ENCODE peak calls at places on chromosomes 6 and 20, in five cellular contexts. One of them, this sample, is unnamed. For H3K9me3, the result is how much of the 10 kb centered on the place peaks cover.

GRCh38 chr6:106626485-106626884 is 2.8 kb downstream of the RTN4IP1 start:
- DNase-seq in body of pancreas: no peak
- DNase-seq in cardiac muscle cell: no peak
- DNase-seq in SJCRH30: no peak
- DNase-seq in esophagus squamous epithelium: no peak
- DNase-seq in this sample: no peak

GRCh38 chr20:62908971-62909791 is 17.1 kb downstream of the DIDO1 start:
- DNase-seq in body of pancreas: no peak
- DNase-seq in cardiac muscle cell: no peak
- DNase-seq in SJCRH30: peak
- DNase-seq in esophagus squamous epithelium: no peak
- DNase-seq in this sample: no peak

GRCh38 chr6:22828179-22829062 is 259.1 kb downstream of the HDGFL1 start:
- DNase-seq in body of pancreas: peak
- DNase-seq in cardiac muscle cell: peak
- DNase-seq in SJCRH30: peak
- DNase-seq in esophagus squamous epithelium: no peak
- DNase-seq in this sample: peak

GRCh38 chr6:129055796-129056195 is 172.9 kb downstream of the LAMA2 start:
- DNase-seq in body of pancreas: no peak
- DNase-seq in cardiac muscle cell: peak
- DNase-seq in SJCRH30: no peak
- DNase-seq in esophagus squamous epithelium: no peak
- DNase-seq in this sample: no peak

GRCh38 chr6:158170656-158171081 is 2.5 kb downstream of the GTF2H5 start:
- DNase-seq in body of pancreas: no peak
- DNase-seq in cardiac muscle cell: peak
- DNase-seq in SJCRH30: peak
- DNase-seq in esophagus squamous epithelium: no peak
- DNase-seq in this sample: no peak

GRCh38 chr6:100806280-100806679 is 74.8 kb downstream of the ASCC3 start:
- DNase-seq in body of pancreas: no peak
- DNase-seq in cardiac muscle cell: peak
- DNase-seq in SJCRH30: no peak
- DNase-seq in esophagus squamous epithelium: no peak
- DNase-seq in this sample: no peak

GRCh38 chr6:47352966-47353365 is 43.3 kb upstream of the TNFRSF21 start:
- DNase-seq in body of pancreas: no peak
- DNase-seq in cardiac muscle cell: no peak
- DNase-seq in SJCRH30: no peak
- DNase-seq in esophagus squamous epithelium: no peak
- DNase-seq in this sample: no peak

GRCh38 chr6:134678436-134678889 is 271.4 kb downstream of the ALDH8A1 start:
- DNase-seq in body of pancreas: peak
- DNase-seq in cardiac muscle cell: peak
- DNase-seq in SJCRH30: peak
- DNase-seq in esophagus squamous epithelium: no peak
- DNase-seq in this sample: peak

GRCh38 chr6:110066091-110066490 is 88.0 kb downstream of the GPR6 start:
- DNase-seq in body of pancreas: no peak
- DNase-seq in cardiac muscle cell: no peak
- DNase-seq in SJCRH30: no peak
- DNase-seq in esophagus squamous epithelium: no peak
- DNase-seq in this sample: no peak

GRCh38 chr6:92110390-92110789 is 1309.0 kb downstream of the EPHA7 start:
- DNase-seq in body of pancreas: no peak
- DNase-seq in cardiac muscle cell: no peak
- DNase-seq in SJCRH30: no peak
- DNase-seq in esophagus squamous epithelium: no peak
- DNase-seq in this sample: no peak

GRCh38 chr20:7714549-7714948 is 225.7 kb downstream of the HAO1 start:
- DNase-seq in body of pancreas: no peak
- DNase-seq in cardiac muscle cell: no peak
- DNase-seq in SJCRH30: no peak
- DNase-seq in esophagus squamous epithelium: no peak
- DNase-seq in this sample: no peak

GRCh38 chr20:7710440-7710839 is 229.8 kb downstream of the HAO1 start:
- DNase-seq in body of pancreas: no peak
- DNase-seq in cardiac muscle cell: peak
- DNase-seq in SJCRH30: no peak
- DNase-seq in esophagus squamous epithelium: no peak
- DNase-seq in this sample: no peak

GRCh38 chr20:7712661-7713060 is 227.6 kb downstream of the HAO1 start:
- DNase-seq in body of pancreas: no peak
- DNase-seq in cardiac muscle cell: no peak
- DNase-seq in SJCRH30: no peak
- DNase-seq in esophagus squamous epithelium: no peak
- DNase-seq in this sample: no peak

GRCh38 chr20:7716286-7716972 is 223.8 kb downstream of the HAO1 start:
- DNase-seq in body of pancreas: no peak
- DNase-seq in cardiac muscle cell: peak
- DNase-seq in SJCRH30: no peak
- DNase-seq in esophagus squamous epithelium: no peak
- DNase-seq in this sample: no peak
- H3K9me3 ChIP-seq in body of pancreas: under half
- H3K9me3 ChIP-seq in cardiac muscle cell: under half
- H3K9me3 ChIP-seq in SJCRH30: under half
- H3K9me3 ChIP-seq in esophagus squamous epithelium: under half
- H3K9me3 ChIP-seq in this sample: under half

GRCh38 chr6:145816392-145816791 is 1.8 kb upstream of the FBXO30 start:
- DNase-seq in body of pancreas: no peak
- DNase-seq in cardiac muscle cell: no peak
- DNase-seq in SJCRH30: no peak
- DNase-seq in esophagus squamous epithelium: no peak
- DNase-seq in this sample: no peak
- H3K4me3 ChIP-seq in body of pancreas: no peak
- H3K4me3 ChIP-seq in cardiac muscle cell: no peak
- H3K4me3 ChIP-seq in SJCRH30: no peak
- H3K4me3 ChIP-seq in esophagus squamous epithelium: no peak
- H3K4me3 ChIP-seq in this sample: no peak

GRCh38 chr20:24718277-24718676 is 230.8 kb upstream of the CST7 start:
- DNase-seq in body of pancreas: no peak
- DNase-seq in cardiac muscle cell: no peak
- DNase-seq in SJCRH30: no peak
- DNase-seq in esophagus squamous epithelium: no peak
- DNase-seq in this sample: no peak
- H3K9me3 ChIP-seq in body of pancreas: under half
- H3K9me3 ChIP-seq in cardiac muscle cell: under half
- H3K9me3 ChIP-seq in SJCRH30: under half
- H3K9me3 ChIP-seq in esophagus squamous epithelium: under half
- H3K9me3 ChIP-seq in this sample: under half

GRCh38 chr6:26243742-26244141 is 121.3 kb upstream of the BTN3A2 start:
- DNase-seq in body of pancreas: no peak
- DNase-seq in cardiac muscle cell: no peak
- DNase-seq in SJCRH30: no peak
- DNase-seq in esophagus squamous epithelium: no peak
- DNase-seq in this sample: no peak
- H3K4me3 ChIP-seq in body of pancreas: no peak
- H3K4me3 ChIP-seq in cardiac muscle cell: no peak
- H3K4me3 ChIP-seq in SJCRH30: no peak
- H3K4me3 ChIP-seq in esophagus squamous epithelium: no peak
- H3K4me3 ChIP-seq in this sample: no peak

DNA sequence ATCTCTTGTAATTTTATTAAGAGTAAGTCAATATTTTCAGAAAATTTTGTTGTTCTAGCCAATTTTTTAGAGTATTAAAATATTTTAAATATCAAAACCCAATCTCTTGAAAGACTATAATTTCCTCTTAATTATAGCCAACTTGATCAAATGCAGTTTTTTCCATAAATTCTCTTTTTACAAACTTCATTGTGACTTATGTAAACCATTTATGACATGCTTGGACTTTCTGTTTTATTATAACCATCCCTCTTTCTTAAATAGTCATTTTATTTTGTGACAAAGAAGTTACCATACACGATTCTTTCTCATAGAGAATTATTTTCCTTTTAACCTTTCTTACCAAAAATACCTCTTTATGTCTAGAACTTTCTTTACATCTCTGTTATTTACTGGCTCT is 1075.5 kb downstream of the KHDRBS2 start:
- DNase-seq in body of pancreas: no peak
- DNase-seq in cardiac muscle cell: no peak
- DNase-seq in SJCRH30: no peak
- DNase-seq in esophagus squamous epithelium: no peak
- DNase-seq in this sample: no peak
- H3K9me3 ChIP-seq in body of pancreas: under half
- H3K9me3 ChIP-seq in cardiac muscle cell: under half
- H3K9me3 ChIP-seq in SJCRH30: under half
- H3K9me3 ChIP-seq in esophagus squamous epithelium: under half
- H3K9me3 ChIP-seq in this sample: under half

DNA sequence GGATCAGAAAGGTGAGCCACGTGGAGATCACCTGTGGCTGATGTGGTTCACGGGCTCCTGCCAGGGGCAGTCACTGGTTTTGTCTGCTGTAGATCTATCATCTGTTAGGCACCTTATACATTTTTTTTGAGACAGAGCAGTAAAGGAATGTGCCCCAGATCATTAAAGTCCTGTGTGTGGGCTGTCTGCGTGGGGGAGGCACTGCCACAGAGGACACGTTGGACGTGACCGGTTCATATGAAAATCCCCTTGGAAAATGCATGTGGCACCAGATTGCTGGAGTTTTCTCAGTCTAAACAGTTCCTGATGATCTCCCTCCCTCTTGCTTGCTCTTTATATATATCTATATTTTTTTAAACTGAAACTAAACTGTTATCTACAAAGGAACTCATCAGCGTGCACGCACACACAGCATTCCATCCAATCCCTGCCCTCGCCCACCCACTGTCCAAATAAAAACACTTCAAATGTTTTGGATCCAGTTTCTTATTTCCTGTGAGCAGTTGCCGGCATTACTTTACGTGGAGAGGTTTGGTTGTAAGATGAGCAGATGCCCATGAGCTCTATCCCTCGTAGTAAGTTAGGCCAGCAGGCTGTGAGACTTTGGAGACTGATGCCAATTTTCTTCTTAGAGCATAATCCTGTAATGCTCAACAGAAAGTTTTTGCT is 161.6 kb upstream of the EXOC2 start:
- DNase-seq in body of pancreas: no peak
- DNase-seq in cardiac muscle cell: peak
- DNase-seq in SJCRH30: peak
- DNase-seq in esophagus squamous epithelium: no peak
- DNase-seq in this sample: no peak
- H3K4me3 ChIP-seq in body of pancreas: no peak
- H3K4me3 ChIP-seq in cardiac muscle cell: no peak
- H3K4me3 ChIP-seq in SJCRH30: no peak
- H3K4me3 ChIP-seq in esophagus squamous epithelium: no peak
- H3K4me3 ChIP-seq in this sample: no peak

DNA sequence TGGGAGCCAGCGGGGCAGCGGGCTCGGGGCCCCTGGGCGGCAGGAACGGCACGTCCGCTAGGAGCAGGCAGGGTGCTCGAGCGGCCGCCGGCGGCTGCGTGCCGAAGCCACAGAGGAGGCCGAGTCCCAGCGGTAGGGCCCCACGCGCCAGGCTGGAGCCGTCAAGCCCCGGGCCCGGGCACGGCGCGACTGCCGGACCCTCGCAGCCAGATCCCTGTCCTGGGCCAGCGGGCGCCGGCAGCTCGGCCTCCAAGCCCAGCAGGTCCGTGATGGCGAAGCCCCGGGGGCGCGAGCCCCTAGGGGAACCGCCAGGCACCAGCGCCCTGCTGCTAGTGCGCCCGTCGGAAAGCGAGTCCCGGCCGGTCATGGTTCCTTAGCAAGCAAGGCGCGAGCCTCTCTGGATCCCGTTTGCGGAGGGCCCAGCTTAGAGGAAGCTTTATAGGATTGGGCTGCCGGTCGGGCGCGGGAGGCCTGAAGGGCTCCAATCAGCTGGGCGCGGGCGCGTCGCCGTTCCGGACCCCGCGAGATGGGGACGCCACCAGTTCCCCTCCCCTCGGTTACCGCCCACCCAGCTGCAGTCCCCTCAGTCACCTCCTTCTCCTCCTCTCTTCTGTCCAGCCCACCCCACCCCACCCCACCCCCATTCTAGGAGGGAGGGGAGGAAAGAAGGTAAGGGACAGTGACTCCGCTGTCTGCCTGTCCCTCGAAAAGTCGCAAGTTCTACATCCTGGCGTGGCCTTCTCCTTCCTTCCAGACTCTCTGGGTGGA is at the start of gene VSX1:
- DNase-seq in body of pancreas: no peak
- DNase-seq in cardiac muscle cell: no peak
- DNase-seq in SJCRH30: no peak
- DNase-seq in esophagus squamous epithelium: no peak
- DNase-seq in this sample: no peak
- H3K9me3 ChIP-seq in body of pancreas: under half
- H3K9me3 ChIP-seq in cardiac muscle cell: under half
- H3K9me3 ChIP-seq in SJCRH30: under half
- H3K9me3 ChIP-seq in esophagus squamous epithelium: under half
- H3K9me3 ChIP-seq in this sample: under half

DNA sequence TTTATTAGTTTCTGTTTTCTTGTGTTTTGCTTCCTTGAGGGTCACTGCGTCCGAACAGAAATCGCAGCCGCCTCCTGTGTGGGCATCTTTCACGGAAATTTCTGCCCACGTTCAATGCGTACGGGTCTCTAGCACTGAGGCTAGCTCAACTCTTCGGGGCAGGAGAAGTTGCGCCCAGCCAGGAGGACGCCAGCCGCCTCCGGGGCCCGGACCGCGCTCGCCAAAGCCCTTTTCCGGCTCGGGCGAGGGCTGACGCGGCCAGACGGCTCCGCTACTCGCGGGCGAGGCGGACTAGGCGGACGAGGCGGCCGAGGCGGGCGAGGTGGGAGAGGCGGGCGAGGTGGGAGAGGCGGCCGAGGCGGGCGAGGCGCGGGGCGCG is 845 bp downstream of the TFAP2B start:
- DNase-seq in body of pancreas: no peak
- DNase-seq in cardiac muscle cell: peak
- DNase-seq in SJCRH30: peak
- DNase-seq in esophagus squamous epithelium: no peak
- DNase-seq in this sample: peak
- H3K4me3 ChIP-seq in body of pancreas: no peak
- H3K4me3 ChIP-seq in cardiac muscle cell: no peak
- H3K4me3 ChIP-seq in SJCRH30: peak
- H3K4me3 ChIP-seq in esophagus squamous epithelium: peak
- H3K4me3 ChIP-seq in this sample: peak